ENCODE peak calls at places on chromosomes 16 and 17, in five cellular contexts. U, N, W, C and Y are unnamed samples. For H3K4me1, the result is how much of the 10 kb centered on the place peaks cover.

GRCh38 chr17:72297326-72298115 is 176.7 kb downstream of the SOX9 start:
- DNase-seq in N (no peak), U (no peak), C (no peak), W (no peak), Y (no peak)

GRCh38 chr16:396199-396598 is 800 bp upstream of the NME4 start:
- DNase-seq in W (no peak), N (no peak), C (no peak), U (no peak), Y (no peak)

GRCh38 chr17:81810892-81811704 is 7.1 kb downstream of the GCGR start:
- DNase-seq in C (no peak), U (no peak), W (no peak), N (no peak), Y (no peak)

GRCh38 chr17:63848834-63849689 is 6.6 kb upstream of the SMARCD2 start:
- DNase-seq in U (peak), W (peak), N (no peak), C (peak), Y (peak)

GRCh38 chr17:44069974-44070454 is 521 bp upstream of the G6PC3 start:
- DNase-seq in N (no peak), W (no peak), U (no peak), C (no peak), Y (no peak)

GRCh38 chr16:86508947-86509758 is 1.2 kb upstream of the FOXF1 start:
- DNase-seq in U (no peak), N (peak), W (no peak), C (no peak), Y (no peak)

GRCh38 chr16:23286131-23286532 is 16.0 kb upstream of the SCNN1B start:
- DNase-seq in U (no peak), C (no peak), N (no peak), W (no peak), Y (no peak)

GRCh38 chr17:74276051-74276476 is 2.0 kb downstream of the DNAI2 start:
- DNase-seq in W (no peak), N (no peak), C (no peak), U (no peak), Y (no peak)

GRCh38 chr16:79150626-79151025 is 449.9 kb downstream of the MAF start:
- DNase-seq in W (no peak), N (no peak), C (no peak), U (no peak), Y (no peak)

GRCh38 chr17:46125831-46126230 is 67.4 kb downstream of the KANSL1 start:
- DNase-seq in C (no peak), N (no peak), U (no peak), W (no peak), Y (no peak)

GRCh38 chr16:8867483-8868271 is 1.1 kb downstream of the CARHSP1 start:
- DNase-seq in N (peak), U (peak), W (no peak), C (peak), Y (no peak)

GRCh38 chr17:20010099-20010863 is 1.1 kb downstream of the SPECC1 start:
- DNase-seq in U (peak), C (no peak), N (peak), W (no peak), Y (no peak)

GRCh38 chr16:23145608-23146007 is 3.6 kb downstream of the USP31 start:
- DNase-seq in W (no peak), U (no peak), C (no peak), N (no peak), Y (no peak)

GRCh38 chr16:68450741-68451140 is 2.4 kb upstream of the SMPD3 start:
- DNase-seq in C (no peak), U (no peak), N (no peak), W (no peak), Y (no peak)
- H3K27ac ChIP-seq in C (no peak), U (no peak), N (no peak), W (no peak), Y (no peak)

GRCh38 chr17:38453951-38454421 is 25.7 kb downstream of the ARHGAP23 start:
- DNase-seq in C (no peak), N (peak), U (peak), W (no peak), Y (no peak)

GRCh38 chr17:38455288-38455915 is 27.1 kb downstream of the ARHGAP23 start:
- DNase-seq in N (peak), U (no peak), C (no peak), W (no peak), Y (no peak)

GRCh38 chr17:38454528-38454927 is 26.3 kb downstream of the ARHGAP23 start:
- DNase-seq in W (no peak), C (no peak), U (peak), N (peak), Y (no peak)

GRCh38 chr17:38457577-38458371 is 29.5 kb downstream of the ARHGAP23 start:
- DNase-seq in C (no peak), N (no peak), U (no peak), W (no peak), Y (no peak)

DNA sequence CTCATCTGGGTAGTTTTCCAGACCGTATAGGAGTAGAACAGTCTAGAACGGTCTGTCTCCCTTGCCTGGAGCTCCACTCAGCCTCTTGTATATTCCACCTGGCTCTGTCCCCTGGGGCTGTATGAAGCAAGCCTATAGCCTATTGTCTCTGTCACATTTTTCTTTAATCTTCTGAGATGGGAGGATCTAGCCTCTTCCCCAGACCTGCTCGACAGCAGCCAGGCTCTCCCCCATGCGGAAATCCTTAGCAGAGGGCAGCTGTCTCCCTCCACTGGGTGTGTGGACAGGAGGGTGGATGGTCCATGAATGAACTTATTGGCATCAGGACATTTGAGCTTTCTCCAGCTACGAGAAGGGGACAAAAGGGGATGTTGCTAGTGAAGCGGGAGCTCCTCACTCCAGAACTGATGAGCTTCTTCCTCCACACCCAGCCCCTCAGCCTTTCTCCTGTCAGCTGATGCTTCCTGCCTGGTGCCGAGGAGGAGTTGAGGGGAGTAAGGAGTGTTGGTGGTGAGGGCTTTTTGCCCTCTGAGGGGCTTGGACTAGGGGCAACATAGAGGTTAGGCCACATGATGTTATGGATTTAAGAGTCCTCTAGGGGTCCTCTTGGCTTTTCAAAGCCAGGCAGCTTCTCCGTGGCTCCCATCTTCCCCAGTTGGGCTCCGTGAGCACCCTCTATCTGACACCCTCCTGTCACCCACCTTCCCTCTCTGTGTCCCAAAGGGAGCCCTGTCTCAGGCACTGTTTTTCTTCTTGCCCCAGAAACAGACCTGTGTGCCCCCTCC is 28.0 kb downstream of the ARHGAP23 start:
- DNase-seq in U (no peak), C (peak), N (peak), W (no peak), Y (no peak)
- H3K4me1 ChIP-seq in U (under half), C (under half), N (under half), W (under half), Y (under half)

DNA sequence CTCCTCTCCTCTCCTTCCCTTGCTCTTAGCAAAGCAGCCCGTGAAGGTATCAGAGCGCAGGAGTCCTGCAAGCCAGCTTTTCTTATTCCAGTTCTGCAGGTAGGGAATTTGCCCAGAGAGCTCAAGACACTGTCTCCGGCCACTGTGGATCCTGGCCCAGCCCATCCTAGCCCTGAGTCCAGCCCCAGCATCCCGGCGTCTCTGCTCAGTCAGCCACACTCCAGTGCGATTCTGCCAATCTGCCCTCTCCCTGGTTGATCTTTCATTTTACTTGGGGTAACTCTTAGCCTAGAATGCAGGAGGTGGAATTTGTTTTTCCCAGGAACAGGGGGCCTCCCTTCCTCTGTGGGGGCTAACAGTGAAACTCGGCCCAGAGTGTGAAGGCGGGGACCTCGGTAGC is 176.9 kb upstream of the GSE1 start:
- DNase-seq in C (no peak), W (no peak), N (peak), U (no peak), Y (no peak)
- H3K4me3 ChIP-seq in C (no peak), W (no peak), N (peak), U (no peak), Y (no peak)

GRCh38 chr16:48539485-48540221 is 70.3 kb downstream of the N4BP1 start:
- DNase-seq in U (no peak), W (no peak), C (no peak), N (no peak), Y (no peak)

GRCh38 chr16:48538746-48539484 is 71.1 kb downstream of the N4BP1 start:
- DNase-seq in N (no peak), W (no peak), C (no peak), U (no peak), Y (no peak)

GRCh38 chr16:48536600-48537200 is 73.3 kb downstream of the N4BP1 start:
- DNase-seq in C (no peak), N (no peak), U (no peak), W (no peak), Y (no peak)

GRCh38 chr16:48537275-48537674 is 72.7 kb downstream of the N4BP1 start:
- DNase-seq in U (no peak), W (no peak), C (no peak), N (no peak), Y (no peak)

GRCh38 chr16:48537909-48538745 is 71.9 kb downstream of the N4BP1 start:
- DNase-seq in W (no peak), C (no peak), U (peak), N (peak), Y (no peak)
- H3K27ac ChIP-seq in W (no peak), C (no peak), U (peak), N (no peak), Y (no peak)

GRCh38 chr16:85014311-85014710 is 3.0 kb upstream of the ZDHHC7 start:
- DNase-seq in U (no peak), N (no peak), W (no peak), C (no peak), Y (no peak)
- H3K4me1 ChIP-seq in U (under half), N (under half), W (under half), C (under half), Y (under half)